ENCODE peak calls at places on chromosomes 3 and 15, in four cellular contexts. K is stimulated activated CD4-positive, alpha-beta T cell treated with anti-CD3 and anti-CD28 coated beads, Interleukin-12 subunit alpha, Interleukin-12 subunit beta, amount 100 ng/mL, for 4 hours; Y is HTR-8/SVneo; P is activated CD8-positive, alpha-beta memory T cell treated with anti-CD3 and anti-CD28 coated beads for 24 hours. B is an unnamed sample.
A peak's percentile ranks its signal among the peaks of the same experiment; 100 is the strongest.

GRCh38 chr15:91136386-91136923 is 36.4 kb downstream of the SV2B start:
- DNase-seq in K (no peak), Y (no peak), P (no peak), B (no peak)

GRCh38 chr3:12405432-12406272 is 78.6 kb upstream of the TSEN2 start:
- DNase-seq in K (no peak), Y (peak; percentile 90), P (no peak), B (no peak)

GRCh38 chr15:78714890-78715289 is 73.9 kb upstream of the CHRNB4 start:
- DNase-seq in K (no peak), Y (no peak), P (peak; percentile 35), B (no peak)

GRCh38 chr15:100595964-100596363 is 6.0 kb downstream of the LINS1 start:
- DNase-seq in K (no peak), Y (no peak), P (no peak), B (no peak)

GRCh38 chr3:175179055-175179454 is 319.9 kb downstream of the NAALADL2 start:
- DNase-seq in K (no peak), Y (no peak), P (no peak), B (no peak)

GRCh38 chr15:41535529-41535928 is 8.5 kb downstream of the RPAP1 start:
- DNase-seq in K (no peak), Y (no peak), P (no peak), B (no peak)

GRCh38 chr3:13403213-13403817 is 16.8 kb downstream of the NUP210 start:
- DNase-seq in K (no peak), Y (no peak), P (no peak), B (no peak)

GRCh38 chr3:46504780-46505179 is 7.0 kb downstream of the RTP3 start:
- DNase-seq in K (peak; percentile 33), Y (no peak), P (no peak), B (no peak)

GRCh38 chr15:77047013-77047412 is 23.9 kb downstream of the TSPAN3 start:
- DNase-seq in K (no peak), Y (no peak), P (no peak), B (no peak)

GRCh38 chr3:87167634-87168456 is 59.3 kb upstream of the CHMP2B start:
- DNase-seq in K (no peak), Y (peak; percentile 7), P (no peak), B (peak; percentile 0)

GRCh38 chr3:24110051-24110450 is 165.0 kb downstream of the NR1D2 start:
- DNase-seq in K (no peak), Y (no peak), P (no peak), B (no peak)

GRCh38 chr3:158770254-158771017 is 31.4 kb upstream of the MFSD1 start:
- DNase-seq in K (no peak), Y (peak; percentile 33), P (no peak), B (no peak)

GRCh38 chr3:4988815-4989648 is 9.8 kb downstream of the BHLHE40 start:
- DNase-seq in K (no peak), Y (no peak), P (peak; percentile 52), B (no peak)

GRCh38 chr3:2024037-2024436 is 74.6 kb upstream of the CNTN4 start:
- DNase-seq in K (no peak), Y (no peak), P (no peak), B (no peak)

GRCh38 chr3:143820466-143821221 is 27.6 kb downstream of the SLC9A9 start:
- DNase-seq in K (no peak), Y (no peak), P (no peak), B (no peak)